ENCODE peak calls at places on chromosomes 2 and 18, in five cellular contexts. F is mesendoderm, A is mesenchymal stem cell, B is H9, D is IMR-90. N is an unnamed sample.

GRCh38 chr2:233922471-233922870 is 5.3 kb downstream of the TRPM8 start:
- DNase-seq in B (no peak), F (no peak), A (peak; percentile 18), D (peak; percentile 41), N (peak; percentile 30)

GRCh38 chr2:174761837-174762236 is 2.4 kb downstream of the CHRNA1 start:
- DNase-seq in F (peak; percentile 38), D (peak; percentile 86), A (peak; percentile 37), B (no peak), N (peak; percentile 75)

GRCh38 chr2:96693286-96694200 is 46.3 kb downstream of the LMAN2L start:
- DNase-seq in B (no peak), A (no peak), D (no peak), F (no peak), N (no peak)

GRCh38 chr2:103526757-103527156 is 764.9 kb downstream of the TMEM182 start:
- DNase-seq in D (no peak), A (no peak), F (no peak), B (no peak), N (no peak)

GRCh38 chr18:78596794-78597193 is 382.8 kb upstream of the SALL3 start:
- DNase-seq in A (no peak), F (peak; percentile 87), B (peak; percentile 44), D (no peak), N (no peak)

GRCh38 chr2:182593394-182593707 is 122.7 kb upstream of the DNAJC10 start:
- DNase-seq in B (no peak), D (peak; percentile 90), F (no peak), A (peak; percentile 77), N (no peak)

GRCh38 chr2:239057533-239057932 is 209.6 kb downstream of the TWIST2 start:
- DNase-seq in B (no peak), D (no peak), A (no peak), F (no peak), N (no peak)

GRCh38 chr2:23456881-23457760 is 72.1 kb downstream of the KLHL29 start:
- DNase-seq in D (peak; percentile 85), B (no peak), A (peak; percentile 25), F (no peak), N (no peak)

GRCh38 chr2:197240713-197241050 is 69.9 kb downstream of the ANKRD44 start:
- DNase-seq in A (no peak), B (no peak), D (no peak), F (no peak), N (no peak)

GRCh38 chr2:94874277-94874997 is 3.2 kb downstream of the TEKT4 start:
- DNase-seq in F (peak; percentile 73), B (peak; percentile 51), D (peak; percentile 6), A (no peak), N (peak; percentile 46)

GRCh38 chr18:48945953-48946217 is 4.9 kb downstream of the SMAD7 start:
- DNase-seq in D (no peak), A (no peak), F (no peak), B (no peak), N (no peak)

GRCh38 chr18:11149441-11150270 is at the start of gene PIEZO2:
- DNase-seq in F (peak; percentile 88), B (peak; percentile 88), A (peak; percentile 86), D (peak; percentile 65), N (no peak)

GRCh38 chr2:43025709-43026290 is 200.6 kb downstream of the ZFP36L2 start:
- DNase-seq in D (no peak), B (no peak), A (peak; percentile 65), F (no peak), N (no peak)
- H3K23ac ChIP-seq in D (no peak overlapping the region), B (no peak overlapping the region), A (no peak overlapping the region), F (no peak overlapping the region), N (no peak overlapping the region)

DNA sequence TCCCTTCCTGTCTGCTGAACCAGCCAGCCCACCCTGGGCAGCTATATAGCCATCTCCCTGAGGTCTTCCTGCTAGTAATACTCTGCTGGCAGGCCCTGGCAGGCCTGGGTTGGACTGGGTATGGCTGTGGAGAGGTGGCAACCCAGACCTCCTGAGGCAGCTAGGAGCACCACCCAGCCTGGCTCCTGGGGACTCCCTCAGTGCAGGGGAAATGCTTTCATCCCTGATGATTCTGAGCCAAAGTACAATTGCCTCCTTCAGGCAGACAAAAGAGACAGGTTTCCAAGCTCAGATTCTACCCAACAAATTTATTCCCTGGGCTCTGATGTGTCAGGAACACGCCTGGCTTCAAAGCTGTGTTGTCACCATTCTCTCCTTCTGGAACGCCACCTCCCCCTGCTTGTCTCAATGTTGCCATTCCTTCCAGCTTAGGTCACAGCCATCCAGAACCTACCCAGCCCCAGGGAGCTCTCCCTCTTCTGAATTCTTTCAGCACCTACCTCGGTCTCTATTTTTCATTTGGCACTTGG is 4.7 kb upstream of the DNAJB2 start:
- DNase-seq in D (peak; percentile 81), A (peak; percentile 87), F (peak; percentile 98), B (peak; percentile 70), N (peak; percentile 93)
- H3K4me2 ChIP-seq in D (peak overlapping the region; percentile 72), A (no peak overlapping the region), F (no peak overlapping the region), B (peak overlapping the region; percentile 17), N (peak overlapping the region; percentile 50)

GRCh38 chr2:30675758-30676157 is 131.5 kb downstream of the CAPN13 start:
- DNase-seq in D (no peak), B (peak; percentile 13), F (no peak), A (no peak), N (no peak)
- H3K9ac ChIP-seq in D (no peak overlapping the region), B (no peak overlapping the region), F (no peak overlapping the region), A (no peak overlapping the region), N (no peak overlapping the region)

DNA sequence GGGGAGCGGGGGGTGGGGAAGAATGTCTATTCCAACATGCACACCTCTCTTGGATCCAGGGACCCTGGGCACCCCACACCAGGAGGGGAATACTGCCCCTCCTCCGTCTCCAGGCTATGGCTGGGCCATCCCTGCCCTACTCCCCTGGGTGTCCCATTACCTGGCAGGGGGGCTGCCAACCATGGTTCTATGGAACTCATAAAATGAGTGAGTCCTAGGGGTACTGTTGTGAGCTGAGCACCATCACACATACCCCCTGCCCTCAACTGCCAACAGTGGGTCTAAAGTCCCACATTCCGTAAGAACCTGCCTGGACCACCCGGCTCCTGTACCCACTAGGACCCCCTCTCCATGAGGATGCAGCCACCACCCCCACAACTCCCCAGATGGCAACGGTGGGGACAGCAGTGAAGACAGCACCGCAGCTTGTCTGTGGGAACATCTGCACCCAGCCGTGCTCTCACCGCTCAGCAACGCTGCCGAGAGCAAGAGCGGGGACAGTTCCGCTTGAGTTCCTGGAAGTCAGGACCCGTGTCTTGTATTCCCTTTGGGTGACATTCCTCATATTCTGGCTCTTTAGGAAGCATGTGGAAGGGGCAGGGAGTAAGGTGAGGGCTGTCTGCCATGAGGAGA is 41.5 kb downstream of the BIN1 start:
- DNase-seq in A (no peak), D (no peak), B (no peak), F (no peak), N (no peak)
- H3K23ac ChIP-seq in A (no peak overlapping the region), D (no peak overlapping the region), B (no peak overlapping the region), F (no peak overlapping the region), N (no peak overlapping the region)

GRCh38 chr18:58567453-58568196 is 61.3 kb downstream of the ALPK2 start:
- DNase-seq in B (no peak), F (no peak), D (peak; percentile 99), A (peak; percentile 53), N (no peak)
- H3K4me2 ChIP-seq in B (no peak overlapping the region), F (no peak overlapping the region), D (peak overlapping the region; percentile 20), A (no peak overlapping the region), N (no peak overlapping the region)

GRCh38 chr2:50388324-50388723 is 643.6 kb downstream of the NRXN1 start:
- DNase-seq in D (no peak), F (no peak), A (no peak), B (no peak), N (no peak)
- H3K9ac ChIP-seq in D (no peak overlapping the region), F (no peak overlapping the region), A (no peak overlapping the region), B (no peak overlapping the region), N (no peak overlapping the region)

N was measured in trophoblast cell.